ENCODE peak calls at places on chromosomes 11 and 22, in five cellular contexts. M is HEK293T, I is left cardiac atrium, Y is HTR-8/SVneo, D is COR-L47. G is an unnamed sample.

GRCh38 chr11:67732045-67732787 is 57.8 kb upstream of the ALDH3B2 start:
- DNase-seq in M (peak), I (no peak), Y (no peak), D (peak), G (no peak)

GRCh38 chr11:120079750-120080610 is 57.9 kb downstream of the TRIM29 start:
- DNase-seq in M (peak), I (no peak), Y (no peak), D (no peak), G (no peak)

GRCh38 chr11:112127056-112127455 is 36.8 kb downstream of the IL18 start:
- DNase-seq in M (no peak), I (no peak), Y (no peak), D (no peak), G (no peak)

GRCh38 chr11:86538223-86538548 is 134.2 kb downstream of the ME3 start:
- DNase-seq in M (no peak), I (no peak), Y (no peak), D (no peak), G (no peak)

GRCh38 chr11:75151346-75152047 is 590 bp downstream of the SLCO2B1 start:
- DNase-seq in M (no peak), I (no peak), Y (no peak), D (peak), G (no peak)

GRCh38 chr22:41243361-41243760 is 2.6 kb upstream of the CHADL start:
- DNase-seq in M (no peak), I (no peak), Y (no peak), D (no peak), G (no peak)

GRCh38 chr11:78078218-78079167 is 1.2 kb downstream of the NDUFC2 start:
- DNase-seq in M (no peak), I (no peak), Y (no peak), D (no peak), G (no peak)

GRCh38 chr11:114079406-114080072 is 20.0 kb downstream of the ZBTB16 start:
- DNase-seq in M (no peak), I (peak), Y (no peak), D (no peak), G (no peak)

GRCh38 chr11:124798991-124799383 is 1.2 kb downstream of the MSANTD2 start:
- DNase-seq in M (peak), I (no peak), Y (no peak), D (no peak), G (no peak)

GRCh38 chr11:77086521-77087472 is 15.8 kb upstream of the OMP start:
- DNase-seq in M (no peak), I (peak), Y (no peak), D (no peak), G (no peak)

GRCh38 chr11:110645253-110645652 is 67.0 kb downstream of the ARHGAP20 start:
- DNase-seq in M (no peak), I (no peak), Y (no peak), D (no peak), G (no peak)

GRCh38 chr11:97961431-97961830 is 1059.3 kb upstream of the CNTN5 start:
- DNase-seq in M (no peak), I (no peak), Y (no peak), D (no peak), G (no peak)

GRCh38 chr22:27629908-27630733 is 171.4 kb downstream of the MN1 start:
- DNase-seq in M (no peak), I (no peak), Y (no peak), D (no peak), G (no peak)

G was measured in epithelial cell of proximal tubule.